ENCODE peak calls at places on chromosomes 2 and 18, in nine cellular contexts. U, S, L, B, K, Q, T, R and G are unnamed samples.
A peak's percentile ranks its signal among the peaks of the same experiment; 100 is the strongest.

GRCh38 chr2:6073260-6074141 is 381.3 kb downstream of the SOX11 start:
- DNase-seq in R (peak; percentile 27), L (peak; percentile 69), K (peak; percentile 46), T (peak; percentile 88), B (no peak), U (no peak), Q (peak; percentile 88), S (peak; percentile 3), G (no peak)

GRCh38 chr2:219059725-219060682 is 717 bp downstream of the IHH start:
- DNase-seq in R (peak; percentile 10), L (peak; percentile 31), K (no peak), U (peak; percentile 34), S (no peak), B (no peak), Q (no peak), T (no peak), G (no peak)

GRCh38 chr18:46343940-46344372 is 239.8 kb downstream of the HAUS1 start:
- DNase-seq in L (peak; percentile 68), T (no peak), K (peak; percentile 100), U (peak; percentile 43), S (no peak), B (no peak), R (peak; percentile 73), Q (peak; percentile 28), G (peak; percentile 51)

GRCh38 chr18:28267878-28268625 is 91.1 kb upstream of the CDH2 start:
- DNase-seq in K (no peak), L (no peak), Q (no peak), T (no peak), U (no peak), B (no peak), S (no peak), R (no peak), G (no peak)

GRCh38 chr2:110807520-110807919 is 75.1 kb downstream of the ACOXL start:
- DNase-seq in S (no peak), L (peak; percentile 88), U (no peak), B (no peak), R (no peak), Q (no peak), K (no peak), T (no peak), G (no peak)

GRCh38 chr2:61620244-61621159 is 82.3 kb upstream of the XPO1 start:
- DNase-seq in L (no peak), K (peak; percentile 51), U (no peak), B (no peak), Q (no peak), T (no peak), S (peak; percentile 44), R (no peak), G (no peak)

GRCh38 chr2:149661844-149662243 is 74.3 kb upstream of the MMADHC start:
- DNase-seq in B (no peak), L (peak; percentile 56), R (no peak), S (peak; percentile 10), T (no peak), K (no peak), Q (no peak), U (no peak), G (no peak)

GRCh38 chr2:196275646-196276352 is 104.4 kb upstream of the STK17B start:
- DNase-seq in Q (no peak), S (no peak), B (no peak), L (no peak), R (no peak), T (no peak), K (no peak), U (no peak), G (no peak)

GRCh38 chr2:66269166-66269565 is 165.8 kb upstream of the MEIS1 start:
- DNase-seq in L (no peak), R (no peak), T (no peak), B (no peak), Q (no peak), K (no peak), S (no peak), U (no peak), G (no peak)

GRCh38 chr18:62396381-62396780 is 71.3 kb downstream of the TNFRSF11A start:
- DNase-seq in Q (no peak), R (no peak), L (no peak), K (no peak), B (no peak), U (no peak), T (no peak), S (no peak), G (no peak)

GRCh38 chr2:47269316-47270232 is 114.5 kb upstream of the STPG4 start:
- DNase-seq in Q (no peak), S (peak; percentile 91), L (no peak), K (no peak), R (no peak), U (no peak), T (no peak), B (no peak), G (no peak)

GRCh38 chr2:158967731-158968395 is 577 bp upstream of the TANC1 start:
- DNase-seq in S (no peak), R (peak; percentile 40), K (no peak), B (peak; percentile 22), T (peak; percentile 60), Q (peak; percentile 80), L (peak; percentile 79), U (peak; percentile 67), G (no peak)

GRCh38 chr18:8001711-8002110 is 434.6 kb downstream of the PTPRM start:
- DNase-seq in T (no peak), Q (no peak), B (no peak), R (no peak), L (no peak), S (no peak), U (no peak), K (no peak), G (no peak)

GRCh38 chr2:205721057-205721767 is 38.9 kb downstream of the NRP2 start:
- DNase-seq in U (peak; percentile 58), R (no peak), Q (peak; percentile 98), L (peak; percentile 6), T (peak; percentile 49), K (peak; percentile 31), S (no peak), B (no peak), G (no peak)

GRCh38 chr2:9207641-9208301 is 1.2 kb downstream of the ASAP2 start:
- DNase-seq in L (peak; percentile 83), U (no peak), R (peak; percentile 10), B (no peak), Q (peak; percentile 82), S (no peak), K (peak; percentile 36), T (peak; percentile 56), G (peak; percentile 26)

GRCh38 chr2:1488851-1489250 is 75.6 kb downstream of the TPO start:
- DNase-seq in K (no peak), Q (no peak), B (no peak), U (no peak), R (no peak), T (no peak), L (no peak), S (no peak), G (no peak)

GRCh38 chr2:24491626-24492282 is 700 bp downstream of the NCOA1 start:
- DNase-seq in Q (peak; percentile 91), K (peak; percentile 42), U (peak; percentile 85), R (peak; percentile 67), B (peak; percentile 47), L (peak; percentile 85), T (peak; percentile 64), S (no peak), G (peak; percentile 53)

GRCh38 chr2:2739231-2739795 is 408.2 kb upstream of the MYT1L start:
- DNase-seq in Q (no peak), L (no peak), T (no peak), S (no peak), B (no peak), U (no peak), R (no peak), K (no peak), G (no peak)